ENCODE peak calls at places on chromosomes 6 and 20, in nine cellular contexts. F is IMR-90, S is AG04450, U is right lobe of liver, Q is fibroblast of lung, E is HFFc6, B is astrocyte, M is fibroblast of pulmonary artery, C is gastrocnemius medialis. N is an unnamed sample.

GRCh38 chr6:126143650-126144260 is 157.4 kb downstream of the TRMT11 start:
- DNase-seq in M (peak), C (no peak), Q (no peak), F (no peak), E (no peak), U (no peak), B (peak), S (no peak), N (no peak)

GRCh38 chr6:44452725-44453124 is 65.2 kb downstream of the CDC5L start:
- DNase-seq in S (peak), F (peak), M (peak), C (no peak), E (peak), B (peak), U (no peak), Q (peak), N (no peak)

GRCh38 chr6:157329829-157330228 is 6.5 kb upstream of the TMEM242 start:
- DNase-seq in U (no peak), S (no peak), C (no peak), Q (no peak), B (peak), M (peak), E (peak), F (peak), N (no peak)

GRCh38 chr6:2733324-2733723 is 17.4 kb downstream of the MYLK4 start:
- DNase-seq in Q (no peak), E (no peak), S (no peak), C (peak), F (peak), B (peak), M (no peak), U (peak), N (no peak)

GRCh38 chr6:5425267-5425666 is 164.0 kb downstream of the FARS2 start:
- DNase-seq in M (no peak), Q (peak), C (no peak), F (peak), E (no peak), B (no peak), S (peak), U (no peak), N (no peak)

GRCh38 chr20:21100590-21101452 is 5.3 kb downstream of the LINC00237 start:
- DNase-seq in M (peak), U (no peak), C (no peak), F (peak), B (no peak), E (no peak), Q (peak), S (no peak), N (no peak)

GRCh38 chr6:15504040-15504491 is 158.8 kb downstream of the DTNBP1 start:
- DNase-seq in S (no peak), Q (peak), U (no peak), M (peak), C (peak), B (no peak), E (no peak), F (no peak), N (no peak)

GRCh38 chr20:42742926-42743325 is 446.8 kb downstream of the PTPRT start:
- DNase-seq in F (no peak), S (no peak), E (no peak), Q (no peak), M (no peak), B (no peak), U (no peak), C (no peak), N (no peak)

GRCh38 chr20:2752631-2753455 is 47.6 kb downstream of the CPXM1 start:
- DNase-seq in B (no peak), E (no peak), U (no peak), F (peak), C (no peak), Q (peak), S (no peak), M (peak), N (no peak)

GRCh38 chr20:1813674-1814635 is 81.3 kb upstream of the SIRPA start:
- DNase-seq in M (no peak), E (no peak), Q (peak), B (no peak), U (no peak), S (no peak), C (no peak), F (no peak), N (no peak)

GRCh38 chr20:63333241-63333836 is 27.8 kb downstream of the CHRNA4 start:
- DNase-seq in U (peak), B (no peak), Q (no peak), C (no peak), S (no peak), M (no peak), E (no peak), F (no peak), N (peak)

GRCh38 chr20:40254023-40254772 is 434.8 kb downstream of the MAFB start:
- DNase-seq in M (peak), E (no peak), U (no peak), Q (peak), B (no peak), F (no peak), C (no peak), S (no peak), N (no peak)

GRCh38 chr20:57530327-57530981 is 5.5 kb upstream of the CTCFL start:
- DNase-seq in M (no peak), F (no peak), E (peak), C (no peak), B (no peak), Q (no peak), S (no peak), U (no peak), N (no peak)

GRCh38 chr6:2990179-2990931 is 9.3 kb upstream of the NQO2 start:
- DNase-seq in U (no peak), S (no peak), C (no peak), E (no peak), B (peak), Q (peak), F (no peak), M (peak), N (no peak)

GRCh38 chr6:101818056-101818455 is 424.5 kb downstream of the GRIK2 start:
- DNase-seq in U (no peak), C (no peak), Q (no peak), F (no peak), E (no peak), S (no peak), M (no peak), B (peak), N (no peak)

GRCh38 chr6:12886961-12887775 is 170.6 kb downstream of the PHACTR1 start:
- DNase-seq in S (no peak), Q (no peak), U (no peak), B (peak), C (no peak), M (no peak), F (no peak), E (no peak), N (no peak)

GRCh38 chr20:63472159-63472811 is at the start of gene KCNQ2:
- DNase-seq in Q (no peak), M (no peak), F (no peak), S (no peak), B (no peak), C (no peak), U (no peak), E (no peak), N (no peak)

GRCh38 chr20:16528078-16528477 is 45.2 kb downstream of the KIF16B start:
- DNase-seq in M (peak), E (no peak), C (peak), B (peak), U (peak), S (peak), F (peak), Q (peak), N (no peak)

GRCh38 chr6:166911248-166911677 is 45.1 kb downstream of the RNASET2 start:
- DNase-seq in C (no peak), B (peak), M (no peak), E (no peak), F (no peak), S (no peak), U (no peak), Q (no peak), N (no peak)

GRCh38 chr6:149463781-149464180 is 21.0 kb downstream of the ZC3H12D start:
- DNase-seq in U (no peak), M (no peak), F (peak), B (no peak), Q (peak), E (peak), C (no peak), S (no peak), N (no peak)

GRCh38 chr6:47307362-47308222 is 2.1 kb downstream of the TNFRSF21 start:
- DNase-seq in B (no peak), Q (no peak), C (no peak), U (no peak), S (no peak), M (no peak), E (no peak), F (no peak), N (no peak)

GRCh38 chr6:36455486-36456027 is 12.8 kb downstream of the KCTD20 start:
- DNase-seq in F (no peak), M (no peak), U (no peak), E (no peak), Q (no peak), B (no peak), C (no peak), S (no peak), N (no peak)

GRCh38 chr6:92879526-92879925 is 539.8 kb downstream of the EPHA7 start:
- DNase-seq in C (no peak), F (no peak), Q (no peak), U (no peak), S (no peak), M (no peak), B (no peak), E (no peak), N (no peak)

GRCh38 chr20:17883592-17884317 is 84.8 kb downstream of the SNX5 start:
- DNase-seq in C (no peak), Q (no peak), B (no peak), U (no peak), S (no peak), F (no peak), M (no peak), E (no peak), N (no peak)
- TF ChIP-seq CTCF in C (no peak), Q (peak), B (no peak), U (no peak), S (peak), F (no peak), M (peak), E (peak), N (peak)

DNA sequence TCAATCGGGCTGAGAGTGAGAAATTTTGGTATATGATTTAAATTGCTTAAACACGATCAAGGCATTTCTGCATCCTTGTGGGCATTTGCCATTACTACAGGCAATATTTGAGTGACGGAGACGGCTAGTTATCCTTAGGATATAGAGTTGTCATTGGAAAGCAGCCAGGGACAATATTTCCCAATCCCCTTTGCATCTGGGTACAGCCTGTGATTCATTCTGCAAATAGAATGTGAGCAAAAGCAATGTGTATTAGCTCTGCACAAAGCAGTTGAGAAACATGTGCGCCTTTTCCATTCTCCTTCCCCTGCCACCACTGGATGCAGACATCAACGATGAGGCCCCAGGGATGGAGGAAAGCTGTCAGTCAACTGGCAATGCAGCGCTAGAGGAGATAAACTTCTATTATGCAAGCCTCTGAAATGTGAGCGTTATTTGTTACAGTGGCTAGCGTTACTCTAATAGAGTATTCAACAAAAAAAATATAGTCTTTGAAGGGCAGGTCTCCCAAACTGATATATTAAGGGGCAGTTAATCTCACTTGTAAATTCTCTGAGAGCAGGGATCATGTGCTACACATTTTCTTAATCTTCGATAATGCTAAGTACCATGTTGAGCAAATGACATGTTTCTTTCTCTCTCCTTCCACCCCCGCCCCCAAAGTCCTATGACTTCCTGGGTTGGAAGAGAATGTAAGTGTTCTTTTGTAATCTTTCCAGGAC is 37.1 kb upstream of the NCOA3 start:
- DNase-seq in M (peak), F (peak), U (peak), Q (peak), E (peak), B (peak), S (peak), C (peak), N (no peak)
- TF ChIP-seq CTCF in M (peak), F (peak), U (peak), Q (peak), E (peak), B (peak), S (peak), C (peak), N (peak)

GRCh38 chr6:66663127-66663526 is 956.1 kb upstream of the EYS start:
- DNase-seq in M (no peak), B (no peak), S (no peak), F (no peak), C (no peak), Q (no peak), U (no peak), E (no peak), N (no peak)

GRCh38 chr6:66662721-66663120 is 955.7 kb upstream of the EYS start:
- DNase-seq in S (no peak), Q (no peak), M (no peak), B (no peak), U (no peak), C (no peak), F (no peak), E (no peak), N (no peak)

GRCh38 chr6:66664112-66664511 is 957.1 kb upstream of the EYS start:
- DNase-seq in F (no peak), M (no peak), S (no peak), C (no peak), U (no peak), B (no peak), Q (no peak), E (no peak), N (no peak)

DNA sequence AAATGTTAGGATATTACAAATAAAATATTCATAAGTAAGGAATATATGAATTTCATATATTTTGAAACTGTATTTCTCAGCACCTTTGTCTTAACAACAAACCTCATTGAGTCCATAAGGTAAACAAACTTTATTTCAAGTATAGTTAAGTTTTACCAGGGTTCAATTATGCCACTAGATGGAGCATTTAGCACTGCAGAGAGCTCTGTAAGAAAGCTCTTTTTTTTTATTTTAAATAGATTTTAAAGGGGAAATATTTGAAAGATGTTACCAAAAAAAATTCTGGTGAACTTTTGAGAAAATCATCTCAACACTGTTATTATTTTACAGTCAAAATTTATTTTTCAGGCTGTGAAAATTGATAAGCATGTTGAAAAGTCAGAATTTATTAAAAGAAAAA is 955.2 kb upstream of the EYS start:
- DNase-seq in M (peak), C (no peak), U (no peak), S (no peak), Q (peak), F (peak), E (no peak), B (peak), N (no peak)
- TF ChIP-seq CTCF in M (peak), C (no peak), U (peak), S (peak), Q (peak), F (peak), E (peak), B (peak), N (peak)

GRCh38 chr20:37757550-37757949 is 63.7 kb downstream of the CTNNBL1 start:
- DNase-seq in E (no peak), B (no peak), S (no peak), C (peak), F (no peak), Q (no peak), M (no peak), U (no peak), N (no peak)
- TF ChIP-seq CTCF in E (peak), B (no peak), S (no peak), C (peak), F (no peak), Q (no peak), M (no peak), U (no peak), N (peak)